ENCODE peak calls at places on chromosomes 16 and 17, in four cellular contexts. One of them, this sample, is unnamed.

GRCh38 chr16:17334096-17334495 is 136.7 kb downstream of the XYLT1 start:
- DNase-seq in neural crest cell: no peak
- DNase-seq in NCI-H524 treated with DMSO at 0.1 percent for 48 hours: no peak
- DNase-seq in NCI-H1092: no peak
- DNase-seq in this sample: no peak

GRCh38 chr16:71254832-71255560 is 24.5 kb upstream of the HYDIN start:
- DNase-seq in neural crest cell: no peak
- DNase-seq in NCI-H524 treated with DMSO at 0.1 percent for 48 hours: no peak
- DNase-seq in NCI-H1092: no peak
- DNase-seq in this sample: no peak

GRCh38 chr17:2238432-2239169 is 65.0 kb downstream of the SMG6 start:
- DNase-seq in neural crest cell: no peak
- DNase-seq in NCI-H524 treated with DMSO at 0.1 percent for 48 hours: no peak
- DNase-seq in NCI-H1092: no peak
- DNase-seq in this sample: no peak

GRCh38 chr17:38851434-38851833 is 2.1 kb downstream of the RPL23 start:
- DNase-seq in neural crest cell: no peak
- DNase-seq in NCI-H524 treated with DMSO at 0.1 percent for 48 hours: no peak
- DNase-seq in NCI-H1092: no peak
- DNase-seq in this sample: no peak

GRCh38 chr16:79194291-79194690 is 406.2 kb downstream of the MAF start:
- DNase-seq in neural crest cell: no peak
- DNase-seq in NCI-H524 treated with DMSO at 0.1 percent for 48 hours: no peak
- DNase-seq in NCI-H1092: no peak
- DNase-seq in this sample: no peak

GRCh38 chr16:37511-37910 is 15.9 kb downstream of the POLR3K start:
- DNase-seq in neural crest cell: no peak
- DNase-seq in NCI-H524 treated with DMSO at 0.1 percent for 48 hours: no peak
- DNase-seq in NCI-H1092: no peak
- DNase-seq in this sample: no peak

GRCh38 chr16:48326937-48327336 is 58.3 kb downstream of the SIAH1 start:
- DNase-seq in neural crest cell: no peak
- DNase-seq in NCI-H524 treated with DMSO at 0.1 percent for 48 hours: no peak
- DNase-seq in NCI-H1092: no peak
- DNase-seq in this sample: no peak

GRCh38 chr17:49991409-49991808 is 3.6 kb downstream of the DLX3 start:
- DNase-seq in neural crest cell: no peak
- DNase-seq in NCI-H524 treated with DMSO at 0.1 percent for 48 hours: no peak
- DNase-seq in NCI-H1092: no peak
- DNase-seq in this sample: no peak

GRCh38 chr17:77834170-77835115 is 124.1 kb upstream of the TNRC6C start:
- DNase-seq in neural crest cell: no peak
- DNase-seq in NCI-H524 treated with DMSO at 0.1 percent for 48 hours: no peak
- DNase-seq in NCI-H1092: no peak
- DNase-seq in this sample: no peak

GRCh38 chr17:77842148-77842905 is 116.2 kb upstream of the TNRC6C start:
- DNase-seq in neural crest cell: no peak
- DNase-seq in NCI-H524 treated with DMSO at 0.1 percent for 48 hours: no peak
- DNase-seq in NCI-H1092: no peak
- DNase-seq in this sample: no peak

GRCh38 chr16:82703156-82703555 is 76.4 kb downstream of the CDH13 start:
- DNase-seq in neural crest cell: no peak
- DNase-seq in NCI-H524 treated with DMSO at 0.1 percent for 48 hours: no peak
- DNase-seq in NCI-H1092: no peak
- DNase-seq in this sample: no peak

GRCh38 chr16:9372934-9373890 is 281.8 kb downstream of the HAPSTR1 start:
- DNase-seq in neural crest cell: no peak
- DNase-seq in NCI-H524 treated with DMSO at 0.1 percent for 48 hours: no peak
- DNase-seq in NCI-H1092: no peak
- DNase-seq in this sample: no peak

GRCh38 chr16:89170346-89171215 is 967 bp upstream of the CDH15 start:
- DNase-seq in neural crest cell: no peak
- DNase-seq in NCI-H524 treated with DMSO at 0.1 percent for 48 hours: peak
- DNase-seq in NCI-H1092: peak
- DNase-seq in this sample: no peak

GRCh38 chr17:72030067-72030899 is 90.5 kb upstream of the SOX9 start:
- DNase-seq in neural crest cell: peak
- DNase-seq in NCI-H524 treated with DMSO at 0.1 percent for 48 hours: no peak
- DNase-seq in NCI-H1092: no peak
- DNase-seq in this sample: peak

GRCh38 chr17:17351901-17352781 is 49.0 kb downstream of the NT5M start:
- DNase-seq in neural crest cell: no peak
- DNase-seq in NCI-H524 treated with DMSO at 0.1 percent for 48 hours: peak
- DNase-seq in NCI-H1092: no peak
- DNase-seq in this sample: no peak

GRCh38 chr16:88656291-88656980 is 5.6 kb upstream of the CYBA start:
- DNase-seq in neural crest cell: no peak
- DNase-seq in NCI-H524 treated with DMSO at 0.1 percent for 48 hours: no peak
- DNase-seq in NCI-H1092: no peak
- DNase-seq in this sample: no peak